ENCODE peak calls at places on chromosomes 11 and 22, in seven cellular contexts. T is ovary, B is body of pancreas, F is adrenal gland, V is stomach, S is HCT116, K is sigmoid colon. U is an unnamed sample.

GRCh38 chr11:131534611-131535010 is 164.2 kb downstream of the NTM start:
- DNase-seq in S (no peak), B (no peak), F (no peak), K (no peak), V (no peak), T (no peak), U (no peak)

GRCh38 chr11:133961890-133962289 is 5.1 kb upstream of the IGSF9B start:
- DNase-seq in K (no peak), S (no peak), T (no peak), V (no peak), F (no peak), B (no peak), U (no peak)

GRCh38 chr11:114353448-114353847 is 46.9 kb downstream of the C11orf71 start:
- DNase-seq in B (no peak), K (no peak), S (no peak), F (no peak), V (no peak), T (no peak), U (no peak)

GRCh38 chr11:10139081-10139480 is 154.9 kb downstream of the SBF2 start:
- DNase-seq in V (no peak), T (no peak), K (no peak), S (no peak), B (no peak), F (no peak), U (no peak)

GRCh38 chr11:1225386-1226225 is 2.7 kb downstream of the MUC5B start:
- DNase-seq in F (no peak), T (no peak), V (no peak), K (peak), B (no peak), S (no peak), U (peak)

GRCh38 chr11:32464078-32464477 is 28.7 kb upstream of the WT1 start:
- DNase-seq in F (no peak), V (no peak), K (no peak), S (no peak), B (no peak), T (no peak), U (no peak)

GRCh38 chr11:104968365-104968855 is at the start of gene CASP4:
- DNase-seq in F (peak), K (no peak), S (peak), T (no peak), B (peak), V (no peak), U (peak)

GRCh38 chr11:36311926-36312592 is 16.0 kb downstream of the PRR5L start:
- DNase-seq in T (no peak), S (no peak), B (no peak), F (no peak), V (no peak), K (no peak), U (no peak)

GRCh38 chr11:120129570-120129969 is 8.3 kb downstream of the TRIM29 start:
- DNase-seq in F (peak), K (peak), S (no peak), T (no peak), B (no peak), V (no peak), U (peak)

GRCh38 chr11:74357449-74357848 is 40.8 kb downstream of the PGM2L1 start:
- DNase-seq in V (no peak), F (no peak), K (no peak), T (no peak), B (no peak), S (no peak), U (no peak)

GRCh38 chr11:64802370-64803162 is 448 bp downstream of the MAP4K2 start:
- DNase-seq in B (no peak), K (peak), T (no peak), S (no peak), F (no peak), V (no peak), U (peak)

GRCh38 chr11:106463796-106464201 is 386.3 kb downstream of the AASDHPPT start:
- DNase-seq in B (no peak), V (no peak), F (no peak), S (no peak), K (no peak), T (no peak), U (no peak)

GRCh38 chr11:119615003-119615878 is 113.8 kb downstream of the NECTIN1 start:
- DNase-seq in V (no peak), S (peak), K (no peak), B (peak), F (no peak), T (no peak), U (no peak)

GRCh38 chr11:76669901-76670474 is 559 bp downstream of the LRRC32 start:
- DNase-seq in B (peak), F (peak), K (peak), S (no peak), V (no peak), T (no peak), U (no peak)

GRCh38 chr11:57001674-57002401 is 13.1 kb downstream of the OR5AK2 start:
- DNase-seq in T (no peak), F (no peak), K (no peak), S (no peak), V (no peak), B (no peak), U (no peak)

GRCh38 chr11:42179211-42179610 is 719.8 kb upstream of the LRRC4C start:
- DNase-seq in B (no peak), V (no peak), F (no peak), T (no peak), K (no peak), S (no peak), U (no peak)

GRCh38 chr22:35900483-35901168 is 128.0 kb downstream of the RBFOX2 start:
- DNase-seq in S (peak), V (no peak), B (no peak), F (no peak), K (no peak), T (no peak), U (no peak)

DNA sequence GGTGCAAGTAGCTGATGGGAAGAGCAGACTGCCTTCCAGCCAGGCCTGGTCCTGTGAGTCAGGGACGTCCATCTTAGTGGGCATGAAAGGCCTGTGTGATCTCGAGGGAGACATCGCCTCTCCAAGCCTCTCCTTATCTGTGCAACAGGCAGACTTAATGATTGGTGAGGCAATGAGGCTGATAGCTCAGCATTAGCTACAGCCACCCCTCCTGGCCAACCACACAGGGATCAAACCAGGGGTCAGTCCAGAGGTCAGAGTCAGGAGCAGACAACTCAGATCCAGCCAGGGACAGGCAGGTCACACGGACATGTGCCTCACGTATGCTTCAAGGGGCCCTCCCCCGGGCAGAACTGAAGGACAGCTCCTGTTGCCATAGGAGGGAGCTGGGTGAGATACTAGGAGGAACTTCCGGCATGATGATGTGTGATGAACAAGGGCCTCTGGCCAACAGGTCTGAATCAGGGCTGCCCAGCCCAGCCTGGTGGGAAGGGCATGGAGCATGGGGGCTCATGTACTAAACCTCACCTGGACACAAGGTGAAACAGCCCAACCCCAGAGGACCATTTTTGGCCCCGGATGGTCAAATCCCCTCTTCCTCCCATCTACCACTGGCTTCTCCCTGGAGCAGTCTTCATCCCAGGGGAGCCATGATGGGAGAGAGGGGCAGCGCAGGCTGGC is 2.8 kb upstream of the APOC3 start:
- DNase-seq in T (no peak), V (no peak), K (peak), S (no peak), F (no peak), B (no peak), U (no peak)
- TF ChIP-seq POLR2A in T (no peak), V (no peak), K (no peak), S (no peak), F (no peak), B (no peak), U (peak)

DNA sequence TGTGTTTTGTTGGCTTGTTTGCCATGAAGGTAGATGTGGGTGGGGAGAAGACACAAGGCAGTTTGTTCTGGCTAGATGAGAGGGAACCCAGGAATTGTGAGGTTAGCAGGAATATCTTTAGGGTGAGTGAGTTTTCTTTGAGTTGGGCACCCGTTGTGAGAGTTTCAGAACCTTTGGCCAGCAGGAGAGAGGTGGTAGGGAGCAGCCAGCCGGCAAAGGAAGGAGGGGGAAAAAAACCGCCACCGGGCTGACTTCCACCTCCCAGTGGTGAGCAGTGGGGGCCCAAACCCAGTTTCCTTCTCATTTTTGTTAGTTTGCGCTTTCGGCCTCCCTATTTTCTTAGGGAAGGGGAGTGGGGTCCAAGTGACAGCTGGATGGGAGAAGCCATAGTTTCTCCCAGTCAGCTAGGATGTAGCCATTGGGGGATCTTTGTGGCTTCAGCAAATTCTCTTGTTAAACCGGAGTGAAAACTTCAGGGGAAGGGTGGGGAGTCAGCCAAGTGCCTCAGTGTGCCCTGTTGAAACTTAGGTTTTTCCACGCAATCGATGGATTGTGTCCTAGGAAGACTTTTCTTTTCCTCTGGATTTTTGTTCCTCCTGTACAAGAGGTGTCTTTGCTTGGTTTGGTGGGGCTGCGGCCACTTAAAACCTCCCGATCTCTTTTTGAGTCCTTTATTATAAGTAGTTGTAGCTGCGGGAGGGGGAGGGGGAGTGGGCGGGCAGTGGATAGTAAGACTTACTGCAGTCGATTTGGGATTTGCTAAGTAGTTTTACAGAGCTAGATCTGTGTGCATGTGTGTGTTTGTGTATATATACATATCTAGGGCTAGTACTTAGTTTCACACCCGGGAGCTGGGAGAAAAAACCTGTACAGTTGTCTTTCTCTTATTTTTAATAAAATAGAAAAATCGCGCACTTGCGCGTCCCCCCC is 1.1 kb upstream of the GCAT start:
- DNase-seq in V (peak), T (peak), K (peak), S (no peak), F (peak), B (peak), U (peak)
- H3K27ac ChIP-seq in V (peak), T (peak), K (peak), S (peak), F (no peak), B (peak), U (peak)

GRCh38 chr22:21867528-21868266 is at the start of gene MAPK1:
- DNase-seq in K (peak), S (peak), F (peak), B (peak), T (peak), V (peak), U (peak)
- TF ChIP-seq CTCF in K (peak), S (no peak), F (peak), B (peak), T (peak), V (no peak), U (peak)

GRCh38 chr11:11577246-11577855 is 44.5 kb downstream of the GALNT18 start:
- DNase-seq in K (no peak), V (no peak), B (no peak), S (no peak), F (no peak), T (no peak), U (no peak)
- TF ChIP-seq POLR2A in K (no peak), V (no peak), B (no peak), S (no peak), F (no peak), T (no peak), U (no peak)

GRCh38 chr11:128686045-128686741 is 7.7 kb upstream of the FLI1 start:
- DNase-seq in F (no peak), T (no peak), V (no peak), K (no peak), B (no peak), S (no peak), U (no peak)
- H3K27ac ChIP-seq in F (no peak), T (no peak), V (no peak), K (no peak), B (no peak), S (no peak), U (no peak)

GRCh38 chr11:72352859-72353551 is 81.3 kb downstream of the CLPB start:
- DNase-seq in V (no peak), S (no peak), B (no peak), T (no peak), K (no peak), F (no peak), U (no peak)
- TF ChIP-seq CTCF in V (no peak), S (no peak), B (no peak), T (no peak), K (no peak), F (no peak), U (no peak)

GRCh38 chr11:47352556-47352955 is at the start of gene MYBPC3:
- DNase-seq in S (no peak), F (no peak), T (no peak), V (no peak), K (no peak), B (no peak), U (no peak)
- TF ChIP-seq POLR2A in S (no peak), F (no peak), T (no peak), V (no peak), K (no peak), B (no peak), U (no peak)

DNA sequence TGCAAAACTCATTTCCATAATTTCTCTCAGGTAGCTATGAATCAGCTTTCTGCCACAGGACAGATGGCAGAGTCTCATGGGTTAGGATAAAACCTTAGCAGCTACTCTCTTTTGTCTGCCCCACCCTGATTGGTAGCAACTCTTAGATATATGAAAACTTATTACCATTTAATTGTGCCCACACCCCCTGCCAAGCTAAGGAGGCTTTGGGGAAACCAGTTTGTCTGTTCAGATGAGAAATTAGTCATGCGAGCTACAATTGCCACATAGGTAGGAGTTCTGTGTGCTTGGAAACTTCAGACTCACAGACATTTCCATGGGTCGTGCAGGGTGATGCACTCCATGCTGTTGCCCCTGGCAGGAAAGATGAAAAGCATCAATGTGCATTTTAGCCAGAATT is 39.9 kb downstream of the CD44 start:
- DNase-seq in F (no peak), V (no peak), S (no peak), B (no peak), T (no peak), K (no peak), U (no peak)
- H3K27ac ChIP-seq in F (no peak), V (peak), S (peak), B (no peak), T (no peak), K (peak), U (peak)

DNA sequence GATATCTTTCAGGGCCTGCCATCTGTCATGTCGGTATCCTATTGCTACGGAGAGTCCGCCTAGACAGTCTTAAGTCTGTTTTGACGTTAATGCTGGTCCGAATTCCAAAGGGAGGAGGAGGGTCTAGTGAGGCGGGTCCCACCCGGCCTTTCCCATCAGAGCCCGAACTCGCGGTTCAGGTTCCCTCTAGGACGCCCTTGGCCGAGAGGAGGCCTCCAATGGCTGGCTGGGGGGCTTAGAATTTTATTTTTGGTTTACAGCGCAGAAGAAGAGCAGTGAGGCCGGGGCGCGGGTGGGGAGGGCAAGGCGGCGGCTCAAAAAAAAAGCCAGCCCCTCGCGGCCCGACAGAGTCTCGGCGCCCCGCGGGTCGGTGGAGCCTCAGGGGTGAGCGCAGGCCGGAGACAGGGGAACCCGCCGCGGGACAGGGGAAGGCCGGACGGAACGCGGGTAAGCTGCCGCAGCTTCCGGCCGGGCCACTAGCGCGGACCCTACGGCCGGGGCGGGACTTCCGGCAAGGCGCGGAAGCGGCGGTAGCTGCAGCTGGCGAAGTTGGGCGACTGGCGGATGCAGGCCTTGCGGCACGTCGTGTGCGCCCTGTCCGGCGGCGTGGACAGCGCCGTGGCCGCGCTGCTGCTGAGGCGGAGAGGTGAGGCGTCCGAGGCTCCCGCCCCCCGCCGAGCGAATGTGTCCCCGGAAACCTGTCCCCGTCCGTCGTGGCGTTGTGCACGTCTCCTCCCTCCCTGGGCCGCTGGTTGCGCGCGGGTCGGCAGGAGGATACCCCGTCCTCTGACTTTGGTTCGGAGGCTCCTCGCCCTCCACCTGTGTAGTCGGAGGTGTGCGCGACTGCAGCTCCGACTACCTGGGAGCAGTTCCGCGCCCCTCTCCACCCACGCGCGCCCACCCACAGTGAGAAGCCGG is at the start of gene TRMU:
- DNase-seq in V (peak), B (peak), T (peak), K (peak), S (peak), F (peak), U (peak)
- TF ChIP-seq CTCF in V (no peak), B (no peak), T (peak), K (no peak), S (no peak), F (no peak), U (no peak)

GRCh38 chr22:43187171-43188099 is 501 bp upstream of the TTLL12 start:
- DNase-seq in S (peak), T (peak), K (peak), V (peak), B (peak), F (peak), U (peak)
- TF ChIP-seq POLR2A in S (peak), T (peak), K (no peak), V (peak), B (peak), F (peak), U (peak)